ENCODE peak calls at places on chromosomes 3 and 15, in eight cellular contexts. One of them, this sample, is unnamed.

GRCh38 chr15:38225381-38225780 is 27.3 kb upstream of the SPRED1 start:
- DNase-seq in CD14-positive monocyte: no peak
- DNase-seq in amygdala: no peak
- DNase-seq in NCI-H524: no peak
- DNase-seq in activated T-cell treated with anti-CD3 and anti-CD28 coated beads for 24 hours: no peak
- DNase-seq in H4: no peak
- DNase-seq in brain microvascular endothelial cell: no peak
- DNase-seq in NCI-H460: no peak
- DNase-seq in this sample: no peak

GRCh38 chr3:128143496-128143895 is 9.8 kb upstream of the EEFSEC start:
- DNase-seq in NCI-H460: no peak
- DNase-seq in brain microvascular endothelial cell: no peak
- DNase-seq in NCI-H524: no peak
- DNase-seq in activated T-cell treated with anti-CD3 and anti-CD28 coated beads for 24 hours: no peak
- DNase-seq in CD14-positive monocyte: no peak
- DNase-seq in H4: no peak
- DNase-seq in amygdala: no peak
- DNase-seq in this sample: no peak

GRCh38 chr3:46997453-46998091 is 18.1 kb downstream of the NBEAL2 start:
- DNase-seq in CD14-positive monocyte: no peak
- DNase-seq in brain microvascular endothelial cell: no peak
- DNase-seq in activated T-cell treated with anti-CD3 and anti-CD28 coated beads for 24 hours: no peak
- DNase-seq in H4: no peak
- DNase-seq in NCI-H524: no peak
- DNase-seq in NCI-H460: no peak
- DNase-seq in amygdala: no peak
- DNase-seq in this sample: no peak

GRCh38 chr15:23823508-23823907 is 136.4 kb upstream of the NDN start:
- DNase-seq in H4: no peak
- DNase-seq in NCI-H460: no peak
- DNase-seq in CD14-positive monocyte: no peak
- DNase-seq in activated T-cell treated with anti-CD3 and anti-CD28 coated beads for 24 hours: no peak
- DNase-seq in brain microvascular endothelial cell: no peak
- DNase-seq in amygdala: no peak
- DNase-seq in NCI-H524: no peak
- DNase-seq in this sample: no peak

GRCh38 chr3:65126527-65127440 is 439.0 kb upstream of the ADAMTS9 start:
- DNase-seq in amygdala: no peak
- DNase-seq in H4: peak; percentile 86
- DNase-seq in activated T-cell treated with anti-CD3 and anti-CD28 coated beads for 24 hours: no peak
- DNase-seq in NCI-H524: no peak
- DNase-seq in NCI-H460: no peak
- DNase-seq in brain microvascular endothelial cell: no peak
- DNase-seq in CD14-positive monocyte: no peak
- DNase-seq in this sample: no peak

GRCh38 chr3:66256806-66257205 is 36.0 kb downstream of the SLC25A26 start:
- DNase-seq in NCI-H524: no peak
- DNase-seq in amygdala: no peak
- DNase-seq in brain microvascular endothelial cell: no peak
- DNase-seq in activated T-cell treated with anti-CD3 and anti-CD28 coated beads for 24 hours: no peak
- DNase-seq in CD14-positive monocyte: no peak
- DNase-seq in NCI-H460: no peak
- DNase-seq in H4: no peak
- DNase-seq in this sample: no peak

GRCh38 chr15:86327230-86327865 is 247.7 kb downstream of the AGBL1 start:
- DNase-seq in amygdala: no peak
- DNase-seq in NCI-H460: no peak
- DNase-seq in brain microvascular endothelial cell: no peak
- DNase-seq in CD14-positive monocyte: no peak
- DNase-seq in activated T-cell treated with anti-CD3 and anti-CD28 coated beads for 24 hours: no peak
- DNase-seq in NCI-H524: no peak
- DNase-seq in H4: no peak
- DNase-seq in this sample: no peak

GRCh38 chr3:25696019-25696418 is 31.3 kb upstream of the TOP2B start:
- DNase-seq in H4: no peak
- DNase-seq in brain microvascular endothelial cell: no peak
- DNase-seq in NCI-H460: no peak
- DNase-seq in activated T-cell treated with anti-CD3 and anti-CD28 coated beads for 24 hours: no peak
- DNase-seq in amygdala: no peak
- DNase-seq in CD14-positive monocyte: no peak
- DNase-seq in NCI-H524: no peak
- DNase-seq in this sample: no peak

GRCh38 chr15:45703670-45704328 is 69.0 kb downstream of the SQOR start:
- DNase-seq in activated T-cell treated with anti-CD3 and anti-CD28 coated beads for 24 hours: no peak
- DNase-seq in H4: no peak
- DNase-seq in NCI-H460: no peak
- DNase-seq in amygdala: no peak
- DNase-seq in NCI-H524: no peak
- DNase-seq in brain microvascular endothelial cell: no peak
- DNase-seq in CD14-positive monocyte: no peak
- DNase-seq in this sample: no peak

GRCh38 chr3:32110233-32110760 is 3.9 kb downstream of the GPD1L start:
- DNase-seq in NCI-H524: no peak
- DNase-seq in H4: no peak
- DNase-seq in CD14-positive monocyte: no peak
- DNase-seq in NCI-H460: no peak
- DNase-seq in brain microvascular endothelial cell: no peak
- DNase-seq in amygdala: no peak
- DNase-seq in activated T-cell treated with anti-CD3 and anti-CD28 coated beads for 24 hours: no peak
- DNase-seq in this sample: no peak

GRCh38 chr3:124084398-124084881 is 92.5 kb upstream of the ROPN1 start:
- DNase-seq in H4: no peak
- DNase-seq in NCI-H460: no peak
- DNase-seq in brain microvascular endothelial cell: no peak
- DNase-seq in NCI-H524: peak; percentile 30
- DNase-seq in activated T-cell treated with anti-CD3 and anti-CD28 coated beads for 24 hours: no peak
- DNase-seq in amygdala: no peak
- DNase-seq in CD14-positive monocyte: no peak
- DNase-seq in this sample: no peak

GRCh38 chr3:10883478-10884234 is 67.6 kb downstream of the SLC6A11 start:
- DNase-seq in amygdala: no peak
- DNase-seq in brain microvascular endothelial cell: peak; percentile 1
- DNase-seq in CD14-positive monocyte: no peak
- DNase-seq in activated T-cell treated with anti-CD3 and anti-CD28 coated beads for 24 hours: no peak
- DNase-seq in NCI-H460: peak; percentile 1
- DNase-seq in H4: peak; percentile 10
- DNase-seq in NCI-H524: no peak
- DNase-seq in this sample: no peak

GRCh38 chr3:34957707-34958106 is 681.6 kb upstream of the ARPP21 start:
- DNase-seq in NCI-H524: no peak
- DNase-seq in brain microvascular endothelial cell: peak; percentile 82
- DNase-seq in CD14-positive monocyte: no peak
- DNase-seq in NCI-H460: no peak
- DNase-seq in amygdala: no peak
- DNase-seq in activated T-cell treated with anti-CD3 and anti-CD28 coated beads for 24 hours: no peak
- DNase-seq in H4: no peak
- DNase-seq in this sample: no peak

GRCh38 chr3:31041161-31041978 is 146.9 kb upstream of the GADL1 start:
- DNase-seq in NCI-H460: no peak
- DNase-seq in CD14-positive monocyte: no peak
- DNase-seq in amygdala: no peak
- DNase-seq in activated T-cell treated with anti-CD3 and anti-CD28 coated beads for 24 hours: no peak
- DNase-seq in brain microvascular endothelial cell: peak; percentile 83
- DNase-seq in NCI-H524: no peak
- DNase-seq in H4: peak; percentile 76
- DNase-seq in this sample: no peak

GRCh38 chr3:184305577-184305976 is 6.5 kb downstream of the PSMD2 start:
- DNase-seq in brain microvascular endothelial cell: no peak
- DNase-seq in amygdala: no peak
- DNase-seq in CD14-positive monocyte: no peak
- DNase-seq in activated T-cell treated with anti-CD3 and anti-CD28 coated beads for 24 hours: no peak
- DNase-seq in H4: no peak
- DNase-seq in NCI-H524: no peak
- DNase-seq in NCI-H460: no peak
- DNase-seq in this sample: no peak

GRCh38 chr15:83061680-83062079 is 5.4 kb downstream of the BTBD1 start:
- DNase-seq in NCI-H524: no peak
- DNase-seq in brain microvascular endothelial cell: no peak
- DNase-seq in amygdala: no peak
- DNase-seq in activated T-cell treated with anti-CD3 and anti-CD28 coated beads for 24 hours: no peak
- DNase-seq in CD14-positive monocyte: no peak
- DNase-seq in NCI-H460: no peak
- DNase-seq in H4: no peak
- DNase-seq in this sample: no peak

This sample was measured in anterior cingulate cortex.